ENCODE peak calls at places on chromosomes 3 and 15, in four cellular contexts. J is HL-60, W is K562, C is GM12878. M is an unnamed sample.

GRCh38 chr3:67685499-67685898 is 31.1 kb upstream of the SUCLG2 start:
- DNase-seq in J (no peak), W (no peak), C (peak; percentile 66), M (peak; percentile 9)

GRCh38 chr3:117962750-117963149 is 1071.9 kb downstream of the IGSF11 start:
- DNase-seq in J (no peak), W (no peak), C (no peak), M (no peak)

GRCh38 chr3:192864943-192865342 is 52.7 kb downstream of the MB21D2 start:
- DNase-seq in J (no peak), W (no peak), C (no peak), M (no peak)

GRCh38 chr3:16147226-16147625 is 27.3 kb upstream of the GALNT15 start:
- DNase-seq in J (no peak), W (no peak), C (no peak), M (no peak)

GRCh38 chr3:8822141-8822540 is 52.7 kb upstream of the OXTR start:
- DNase-seq in J (no peak), W (no peak), C (no peak), M (no peak)

GRCh38 chr3:150005243-150006102 is 34.8 kb upstream of the PFN2 start:
- DNase-seq in J (no peak), W (no peak), C (no peak), M (no peak)

GRCh38 chr15:78456391-78456790 is 18.4 kb downstream of the IREB2 start:
- DNase-seq in J (no peak), W (no peak), C (no peak), M (no peak)

GRCh38 chr15:51191072-51191665 is 96.5 kb upstream of the TNFAIP8L3 start:
- DNase-seq in J (no peak), W (no peak), C (no peak), M (no peak)

GRCh38 chr3:56962200-56962599 is 98.3 kb upstream of the SPATA12 start:
- DNase-seq in J (no peak), W (no peak), C (no peak), M (no peak)

GRCh38 chr15:41881925-41882688 is 11.7 kb downstream of the SPTBN5 start:
- DNase-seq in J (no peak), W (peak; percentile 45), C (no peak), M (no peak)

GRCh38 chr3:39273119-39273518 is 6.7 kb downstream of the CX3CR1 start:
- DNase-seq in J (no peak), W (peak; percentile 21), C (no peak), M (no peak)

GRCh38 chr3:53195602-53196574 is 34.9 kb downstream of the PRKCD start:
- DNase-seq in J (no peak), W (peak; percentile 75), C (no peak), M (peak; percentile 73)

GRCh38 chr3:196996454-196997265 is 28.0 kb upstream of the PIGZ start:
- DNase-seq in J (no peak), W (no peak), C (no peak), M (no peak)

GRCh38 chr3:54033761-54034160 is 88.6 kb upstream of the CACNA2D3 start:
- DNase-seq in J (no peak), W (no peak), C (no peak), M (no peak)

GRCh38 chr3:13174011-13174802 is 101.0 kb upstream of the IQSEC1 start:
- DNase-seq in J (no peak), W (no peak), C (no peak), M (no peak)

GRCh38 chr15:57306305-57306943 is 69.9 kb upstream of the CGNL1 start:
- DNase-seq in J (no peak), W (peak; percentile 89), C (no peak), M (peak; percentile 92)

GRCh38 chr3:81270603-81271371 is 490.7 kb downstream of the GBE1 start:
- DNase-seq in J (no peak), W (no peak), C (no peak), M (no peak)

GRCh38 chr15:44340410-44340809 is 51.9 kb downstream of the GOLM2 start:
- DNase-seq in J (no peak), W (no peak), C (no peak), M (no peak)

GRCh38 chr15:73755481-73755880 is 2.3 kb upstream of the INSYN1 start:
- DNase-seq in J (no peak), W (no peak), C (no peak), M (no peak)

GRCh38 chr15:91032919-91033803 is 10.8 kb upstream of the VPS33B start:
- DNase-seq in J (no peak), W (peak; percentile 68), C (no peak), M (no peak)

GRCh38 chr15:99424978-99425665 is 140.7 kb upstream of the MEF2A start:
- DNase-seq in J (no peak), W (no peak), C (no peak), M (peak; percentile 57)

GRCh38 chr3:16768956-16769355 is 115.8 kb upstream of the PLCL2 start:
- DNase-seq in J (no peak), W (no peak), C (no peak), M (no peak)

GRCh38 chr3:27216955-27217552 is 152.1 kb downstream of the NEK10 start:
- DNase-seq in J (no peak), W (no peak), C (no peak), M (no peak)

GRCh38 chr15:55337160-55337559 is 18.1 kb downstream of the PIGB start:
- DNase-seq in J (no peak), W (no peak), C (no peak), M (no peak)

GRCh38 chr3:50211930-50212329 is 6.9 kb downstream of the SLC38A3 start:
- DNase-seq in J (peak; percentile 41), W (no peak), C (no peak), M (no peak)

GRCh38 chr15:77569647-77570186 is 63.0 kb downstream of the LINGO1 start:
- DNase-seq in J (no peak), W (peak; percentile 48), C (no peak), M (no peak)

GRCh38 chr3:11199902-11200678 is 45.8 kb downstream of the HRH1 start:
- DNase-seq in J (no peak), W (no peak), C (no peak), M (no peak)

GRCh38 chr15:84755736-84756527 is 7.5 kb downstream of the ZNF592 start:
- DNase-seq in J (no peak), W (no peak), C (no peak), M (no peak)

GRCh38 chr15:74531144-74531811 is 9.7 kb upstream of the ARID3B start:
- DNase-seq in J (no peak), W (no peak), C (no peak), M (no peak)

GRCh38 chr3:126782554-126782953 is 78.5 kb downstream of the CHCHD6 start:
- DNase-seq in J (no peak), W (no peak), C (no peak), M (no peak)

GRCh38 chr3:177065285-177066028 is 131.8 kb downstream of the TBL1XR1 start:
- DNase-seq in J (no peak), W (no peak), C (no peak), M (no peak)

GRCh38 chr3:39671600-39671999 is 137.8 kb upstream of the MYRIP start:
- DNase-seq in J (no peak), W (no peak), C (no peak), M (no peak)

GRCh38 chr15:101489236-101489632 is 273 bp downstream of the PCSK6 start:
- DNase-seq in J (peak; percentile 37), W (peak; percentile 73), C (no peak), M (peak; percentile 59)

GRCh38 chr15:24819680-24820079 is 135.1 kb upstream of the SNRPN start:
- DNase-seq in J (no peak), W (no peak), C (no peak), M (no peak)

GRCh38 chr15:24823473-24823872 is 131.3 kb upstream of the SNRPN start:
- DNase-seq in J (no peak), W (peak; percentile 8), C (no peak), M (no peak)
- TF ChIP-seq SPI1 in J (no peak), W (no peak), C (no peak), M (no peak)

GRCh38 chr3:122695927-122696561 is 15.4 kb downstream of the PARP14 start:
- DNase-seq in J (no peak), W (no peak), C (no peak), M (no peak)
- TF ChIP-seq SPI1 in J (no peak), W (no peak), C (no peak), M (no peak)

GRCh38 chr3:90031121-90031520 is 923.7 kb downstream of the EPHA3 start:
- DNase-seq in J (no peak), W (no peak), C (no peak), M (no peak)

GRCh38 chr3:90024986-90025385 is 917.6 kb downstream of the EPHA3 start:
- DNase-seq in J (no peak), W (no peak), C (no peak), M (no peak)

DNA sequence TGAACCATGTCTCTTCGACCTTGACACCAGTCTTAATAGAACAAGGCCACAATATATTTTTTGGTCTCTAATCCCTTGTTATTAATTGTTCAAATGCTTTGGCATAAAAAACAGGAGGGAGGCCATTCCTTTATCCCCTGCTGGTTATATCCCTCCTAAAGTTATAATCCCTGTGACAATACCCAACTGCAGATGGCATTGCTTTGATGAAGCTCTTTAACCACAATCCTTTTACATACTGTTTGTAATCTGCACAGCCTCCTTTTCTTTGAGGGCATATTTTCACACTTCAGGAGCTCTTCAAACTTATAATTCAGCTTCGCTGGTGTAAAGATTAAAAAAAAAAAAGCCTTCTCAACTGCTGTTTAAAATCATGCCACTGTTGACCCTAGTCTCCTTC is 919.0 kb downstream of the EPHA3 start:
- DNase-seq in J (no peak), W (no peak), C (no peak), M (no peak)
- TF ChIP-seq SPI1 in J (no peak), W (no peak), C (no peak), M (no peak)

GRCh38 chr3:141366285-141367037 is 1.8 kb upstream of the ZBTB38 start:
- DNase-seq in J (no peak), W (peak; percentile 63), C (no peak), M (no peak)
- TF ChIP-seq SPI1 in J (no peak), W (no peak), C (no peak), M (no peak)

GRCh38 chr3:32996046-32996754 is 44.8 kb downstream of the CCR4 start:
- DNase-seq in J (no peak), W (no peak), C (no peak), M (no peak)

GRCh38 chr3:32990116-32990515 is 38.7 kb downstream of the CCR4 start:
- DNase-seq in J (no peak), W (no peak), C (no peak), M (no peak)

GRCh38 chr3:32992310-32992686 is 40.9 kb downstream of the CCR4 start:
- DNase-seq in J (no peak), W (no peak), C (no peak), M (no peak)

GRCh38 chr3:32994045-32994444 is 42.6 kb downstream of the CCR4 start:
- DNase-seq in J (no peak), W (no peak), C (no peak), M (no peak)

DNA sequence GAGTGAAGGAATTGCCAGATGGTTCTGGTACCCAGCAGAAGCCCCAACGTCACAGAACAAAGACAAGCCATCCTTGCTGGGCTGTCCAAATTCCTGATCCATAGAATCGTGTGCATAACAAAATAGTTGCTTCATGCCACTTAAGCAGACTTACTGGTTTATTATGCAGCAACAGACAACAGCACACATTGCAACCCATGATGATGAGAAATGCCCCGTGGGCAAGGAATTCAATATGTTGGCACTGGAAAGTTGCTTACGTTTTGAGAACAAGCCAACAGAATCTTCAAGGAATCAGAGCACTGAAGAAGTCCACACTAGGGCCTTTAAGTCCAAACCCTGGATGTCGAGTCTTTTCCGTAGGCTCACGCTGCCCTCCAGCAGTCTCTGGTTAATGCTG is 40.3 kb downstream of the CCR4 start:
- DNase-seq in J (no peak), W (no peak), C (no peak), M (no peak)
- TF ChIP-seq SPI1 in J (no peak), W (no peak), C (no peak), M (no peak)

GRCh38 chr3:59680916-59681315 is 631.1 kb upstream of the CFAP20DC start:
- DNase-seq in J (no peak), W (no peak), C (no peak), M (no peak)
- TF ChIP-seq SPI1 in J (no peak), W (no peak), C (no peak), M (no peak)

M was measured in GM12891.